ENCODE peak calls at places on chromosomes 7 and 10, in six cellular contexts. T, N, H, Z, X and Q are unnamed samples.

GRCh38 chr7:4916115-4916514 is 32.6 kb upstream of the RADIL start:
- ATAC-seq in H (no peak), T (no peak), X (no peak), N (no peak), Z (no peak), Q (no peak)

GRCh38 chr10:13732485-13732884 is 145.7 kb downstream of the PRPF18 start:
- ATAC-seq in X (no peak), Z (no peak), N (no peak), H (no peak), T (no peak), Q (no peak)

GRCh38 chr7:79357101-79357500 is 96.4 kb downstream of the MAGI2 start:
- ATAC-seq in T (no peak), H (no peak), N (no peak), Z (no peak), X (no peak), Q (no peak)

GRCh38 chr10:132471125-132471451 is 66.5 kb upstream of the INPP5A start:
- ATAC-seq in N (no peak), X (no peak), H (no peak), Z (no peak), T (no peak), Q (no peak)

GRCh38 chr10:70899096-70899495 is 10.7 kb upstream of the PCBD1 start:
- ATAC-seq in X (no peak), T (no peak), N (no peak), Z (no peak), H (no peak), Q (no peak)

GRCh38 chr7:22094413-22095304 is 149.0 kb upstream of the CDCA7L start:
- ATAC-seq in T (no peak), H (peak), Z (peak), X (peak), N (peak), Q (peak)

GRCh38 chr10:103124420-103125096 is 68.5 kb downstream of the NT5C2 start:
- ATAC-seq in N (no peak), H (no peak), Z (no peak), X (no peak), T (no peak), Q (no peak)

GRCh38 chr7:90239625-90240228 is 5.2 kb upstream of the CFAP69 start:
- ATAC-seq in N (no peak), H (no peak), X (peak), T (no peak), Z (no peak), Q (no peak)

GRCh38 chr10:112232670-112233069 is 49.1 kb upstream of the GPAM start:
- ATAC-seq in H (no peak), T (no peak), Z (no peak), X (no peak), N (peak), Q (no peak)

GRCh38 chr7:80361948-80362347 is 149.9 kb downstream of the GNAT3 start:
- ATAC-seq in T (no peak), N (no peak), H (no peak), Z (no peak), X (no peak), Q (no peak)

GRCh38 chr7:539731-540411 is 20.2 kb upstream of the PDGFA start:
- ATAC-seq in N (no peak), T (no peak), Z (peak), H (peak), X (peak), Q (no peak)

GRCh38 chr7:109092268-109092667 is 522.6 kb downstream of the DNAJB9 start:
- ATAC-seq in X (no peak), Z (no peak), T (no peak), H (peak), N (no peak), Q (no peak)

GRCh38 chr10:119189811-119190282 is 11.2 kb upstream of the PRDX3 start:
- ATAC-seq in X (peak), T (no peak), Z (peak), H (peak), N (no peak), Q (no peak)

GRCh38 chr7:18087687-18088078 is 60.0 kb upstream of the PRPS1L1 start:
- ATAC-seq in N (no peak), Z (no peak), H (no peak), T (no peak), X (peak), Q (no peak)

GRCh38 chr10:88833156-88833555 is 18.5 kb downstream of the ANKRD22 start:
- ATAC-seq in H (no peak), N (no peak), Z (no peak), X (no peak), T (no peak), Q (no peak)

GRCh38 chr10:88833722-88834121 is 17.9 kb downstream of the ANKRD22 start:
- ATAC-seq in T (no peak), Z (no peak), N (peak), X (no peak), H (no peak), Q (no peak)

GRCh38 chr10:88835910-88836221 is 15.8 kb downstream of the ANKRD22 start:
- ATAC-seq in X (no peak), T (no peak), N (no peak), Z (no peak), H (peak), Q (no peak)

GRCh38 chr10:88832376-88832775 is 19.3 kb downstream of the ANKRD22 start:
- ATAC-seq in Z (no peak), H (no peak), N (no peak), X (no peak), T (no peak), Q (no peak)

DNA sequence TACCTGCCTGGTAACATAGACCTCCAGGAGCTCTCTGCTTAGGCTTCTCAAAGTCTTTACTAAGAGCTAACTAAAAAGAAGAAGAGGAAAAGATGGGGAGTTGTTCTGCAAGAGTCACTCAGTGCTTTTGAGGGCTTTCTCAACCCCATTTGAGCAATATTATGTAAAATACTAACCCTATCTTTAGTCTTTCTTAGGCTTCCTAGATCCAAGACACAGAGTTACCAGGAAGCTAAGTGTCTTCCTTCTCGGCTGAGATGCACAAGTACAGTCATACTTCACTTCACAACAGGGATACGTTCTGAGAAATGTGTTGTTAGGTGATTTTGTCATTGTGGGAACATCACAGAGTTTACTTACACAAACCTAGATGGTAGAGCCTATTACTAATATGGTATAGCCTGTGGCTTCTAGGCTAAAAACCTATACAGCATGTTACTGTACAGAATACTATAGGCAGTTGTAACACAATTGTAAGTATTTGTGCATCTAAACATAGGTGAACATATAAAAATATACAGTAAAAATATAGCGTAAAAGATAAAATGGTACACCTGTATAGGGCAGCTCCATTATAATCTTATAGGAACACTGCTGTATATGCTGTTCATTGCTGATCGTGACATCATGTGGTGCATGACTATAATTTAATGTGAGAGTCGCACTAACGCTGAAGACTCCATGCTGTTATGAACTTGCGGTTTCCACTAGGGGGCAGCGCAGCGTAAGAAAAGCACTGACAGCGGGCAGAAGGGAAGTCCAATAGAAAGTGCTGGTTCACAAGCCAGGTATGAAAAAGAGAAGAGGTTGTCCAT is 16.3 kb downstream of the ANKRD22 start:
- ATAC-seq in H (peak), X (peak), N (peak), Z (peak), T (peak), Q (peak)
- TF ChIP-seq POLR2A in H (no peak), X (no peak), N (no peak), Z (no peak), T (no peak), Q (no peak)

GRCh38 chr7:25953859-25954258 is 198.1 kb upstream of the NFE2L3 start:
- ATAC-seq in Z (no peak), N (no peak), X (no peak), H (no peak), T (no peak), Q (no peak)
- H3K27ac ChIP-seq in Z (no peak), N (no peak), X (no peak), H (no peak), T (no peak), Q (no peak)

GRCh38 chr7:6026011-6026819 is 5.0 kb upstream of the ANKRD61 start:
- ATAC-seq in H (peak), X (peak), T (peak), Z (peak), N (peak), Q (peak)
- TF ChIP-seq POLR2A in H (no peak), X (no peak), T (no peak), Z (no peak), N (no peak), Q (no peak)

DNA sequence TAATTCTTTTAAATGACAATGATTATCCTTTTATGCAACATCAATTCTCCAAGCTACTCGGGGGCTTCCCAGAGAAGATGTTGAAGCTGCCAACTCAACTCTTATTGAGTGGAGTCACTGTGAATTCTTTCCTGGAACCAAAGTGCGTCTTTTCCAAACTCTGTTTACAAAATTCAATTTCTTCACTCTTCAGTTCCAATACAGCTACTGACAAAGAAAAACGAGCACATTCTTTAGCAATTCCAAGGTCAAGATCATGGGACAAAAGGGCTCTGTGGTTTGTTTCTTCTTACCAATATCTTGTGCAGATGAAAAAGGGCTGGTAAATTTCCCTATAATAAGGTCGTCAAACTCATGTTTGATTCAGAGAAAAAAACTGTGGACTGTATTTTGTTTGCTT is 74.2 kb downstream of the FAS start:
- ATAC-seq in N (peak), H (no peak), X (no peak), T (peak), Z (no peak), Q (peak)
- H3K27ac ChIP-seq in N (no peak), H (no peak), X (no peak), T (peak), Z (no peak), Q (peak)

GRCh38 chr7:103347507-103348267 is at the start of gene PSMC2:
- ATAC-seq in Z (peak), X (peak), H (peak), N (peak), T (peak), Q (peak)
- TF ChIP-seq POLR2A in Z (no peak), X (peak), H (peak), N (no peak), T (peak), Q (no peak)